ENCODE peak calls at places on chromosomes 7 and 10, in seven cellular contexts. V, R, E, D, U, H and A are unnamed samples. For H3K36me3, the result is how much of the 10 kb centered on the place peaks cover.

GRCh38 chr10:55024718-55025117 is 223.7 kb upstream of the PCDH15 start:
- DNase-seq in H (no peak), E (no peak), R (no peak), V (no peak), U (peak), D (no peak), A (peak)

GRCh38 chr10:43252166-43252784 is 14.6 kb downstream of the RASGEF1A start:
- DNase-seq in H (no peak), R (no peak), V (no peak), D (no peak), E (no peak), U (no peak), A (no peak)

GRCh38 chr10:100912013-100912608 is 652 bp upstream of the SLF2 start:
- DNase-seq in H (no peak), D (no peak), R (no peak), U (peak), V (no peak), E (no peak), A (no peak)

GRCh38 chr7:26013551-26014083 is 138.4 kb upstream of the NFE2L3 start:
- DNase-seq in E (no peak), H (no peak), D (no peak), R (no peak), U (peak), V (no peak), A (peak)

GRCh38 chr7:43586251-43586900 is 3.5 kb downstream of the STK17A start:
- DNase-seq in U (peak), R (no peak), H (no peak), E (peak), D (no peak), V (peak), A (no peak)

GRCh38 chr7:104900525-104900924 is 113.5 kb upstream of the KMT2E start:
- DNase-seq in U (no peak), E (no peak), H (no peak), D (no peak), V (no peak), R (no peak), A (no peak)

GRCh38 chr10:13296476-13296875 is 3.4 kb downstream of the PHYH start:
- DNase-seq in D (no peak), R (no peak), U (peak), V (no peak), H (no peak), E (no peak), A (no peak)

GRCh38 chr10:5551531-5552375 is 27.0 kb downstream of the CALML3 start:
- DNase-seq in D (peak), H (no peak), E (no peak), R (no peak), U (peak), V (peak), A (peak)

GRCh38 chr10:68153473-68154210 is 44.4 kb downstream of the MYPN start:
- DNase-seq in V (peak), U (peak), R (no peak), D (no peak), H (peak), E (no peak), A (peak)

GRCh38 chr7:151839511-151839921 is 37.4 kb downstream of the PRKAG2 start:
- DNase-seq in D (peak), H (no peak), E (no peak), R (no peak), U (no peak), V (no peak), A (no peak)

GRCh38 chr7:117110480-117111315 is 157.4 kb downstream of the ST7 start:
- DNase-seq in V (no peak), R (peak), U (no peak), E (peak), H (no peak), D (no peak), A (no peak)

GRCh38 chr10:3104251-3104918 is 37.0 kb downstream of the PFKP start:
- DNase-seq in U (no peak), R (no peak), H (no peak), E (no peak), D (peak), V (no peak), A (no peak)

GRCh38 chr10:126207313-126207771 is 180.9 kb downstream of the ADAM12 start:
- DNase-seq in U (peak), R (no peak), V (no peak), D (no peak), E (no peak), H (no peak), A (no peak)

GRCh38 chr7:27245124-27245797 is 2.7 kb downstream of the EVX1 start:
- DNase-seq in R (no peak), E (no peak), U (no peak), H (no peak), V (no peak), D (no peak), A (no peak)

GRCh38 chr7:50594136-50594535 is 28.9 kb upstream of the DDC start:
- DNase-seq in U (no peak), R (no peak), E (no peak), H (no peak), D (no peak), V (no peak), A (no peak)

GRCh38 chr7:50592940-50593339 is 27.7 kb upstream of the DDC start:
- DNase-seq in E (no peak), H (no peak), U (no peak), D (no peak), R (no peak), V (no peak), A (no peak)

GRCh38 chr7:50594734-50595537 is 29.7 kb upstream of the DDC start:
- DNase-seq in E (no peak), D (no peak), H (no peak), U (no peak), V (no peak), R (no peak), A (no peak)

GRCh38 chr7:50596484-50596883 is 31.3 kb upstream of the DDC start:
- DNase-seq in D (no peak), U (no peak), R (no peak), H (no peak), E (no peak), V (no peak), A (no peak)

GRCh38 chr7:50595538-50596102 is 30.4 kb upstream of the DDC start:
- DNase-seq in E (peak), D (no peak), V (peak), R (no peak), H (no peak), U (peak), A (no peak)
- H3K36me3 ChIP-seq in E (under half), D (half or more), V (under half), R (under half), H (half or more), U (under half), A (under half)

GRCh38 chr10:71754562-71754961 is 18.8 kb downstream of the VSIR start:
- DNase-seq in D (no peak), V (no peak), E (no peak), U (no peak), R (no peak), H (no peak), A (no peak)
- H3K36me3 ChIP-seq in D (half or more), V (under half), E (under half), U (under half), R (under half), H (half or more), A (under half)

GRCh38 chr10:115051216-115051615 is 41.9 kb upstream of the ATRNL1 start:
- DNase-seq in R (no peak), E (no peak), D (no peak), V (no peak), U (no peak), H (no peak), A (no peak)
- H3K36me3 ChIP-seq in R (under half), E (under half), D (under half), V (under half), U (under half), H (under half), A (under half)

GRCh38 chr10:119858063-119858462 is 14.6 kb downstream of the MCMBP start:
- DNase-seq in H (no peak), R (no peak), V (no peak), U (no peak), E (no peak), D (no peak), A (no peak)

GRCh38 chr10:119863951-119864565 is 8.6 kb downstream of the MCMBP start:
- DNase-seq in H (no peak), V (no peak), D (no peak), R (no peak), E (no peak), U (no peak), A (no peak)

GRCh38 chr10:119859422-119860258 is 13.0 kb downstream of the MCMBP start:
- DNase-seq in U (peak), H (no peak), V (peak), E (peak), D (no peak), R (no peak), A (peak)

GRCh38 chr10:119862524-119862923 is 10.1 kb downstream of the MCMBP start:
- DNase-seq in R (no peak), V (no peak), U (no peak), E (no peak), D (no peak), H (no peak), A (no peak)

DNA sequence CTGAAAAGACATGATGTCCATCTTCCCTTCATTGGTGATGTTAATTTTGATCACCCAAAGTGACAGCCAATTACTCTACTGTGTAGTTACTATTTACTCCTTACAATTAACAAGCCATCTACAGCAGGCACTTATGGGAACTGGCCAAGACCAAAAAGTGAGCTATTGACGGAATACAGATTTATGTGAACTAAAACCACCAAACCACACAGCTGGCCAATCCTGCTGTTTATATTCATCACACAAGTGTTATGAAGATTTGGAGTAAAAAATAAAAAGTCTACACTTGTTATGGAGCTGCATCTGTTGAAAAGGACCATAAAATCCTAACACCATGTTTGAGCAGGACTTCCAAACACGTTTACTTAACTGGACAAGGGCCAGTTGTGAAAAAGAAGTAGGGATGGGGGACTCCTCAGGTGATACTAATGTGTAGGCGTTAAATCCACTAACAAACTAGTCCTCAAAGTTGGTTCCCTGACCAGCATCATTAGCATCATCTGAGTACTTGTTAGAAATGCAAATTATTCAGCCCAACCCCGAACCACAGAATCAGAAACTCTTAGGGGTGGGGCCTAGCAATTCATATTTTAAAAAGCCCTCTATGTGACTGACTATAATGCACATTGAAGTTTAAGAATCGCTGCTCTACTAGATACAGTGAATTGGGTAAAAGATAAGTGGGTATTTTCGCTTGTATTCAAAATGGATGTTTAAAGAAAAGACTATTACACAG is 11.6 kb downstream of the MCMBP start:
- DNase-seq in H (no peak), V (no peak), D (no peak), E (no peak), R (no peak), U (peak), A (no peak)
- H3K36me3 ChIP-seq in H (under half), V (under half), D (under half), E (under half), R (under half), U (under half), A (under half)

GRCh38 chr7:1489336-1489735 is 14.9 kb downstream of the INTS1 start:
- DNase-seq in E (no peak), U (no peak), V (no peak), H (no peak), R (no peak), D (no peak), A (no peak)
- H3K36me3 ChIP-seq in E (under half), U (under half), V (under half), H (half or more), R (under half), D (half or more), A (under half)

DNA sequence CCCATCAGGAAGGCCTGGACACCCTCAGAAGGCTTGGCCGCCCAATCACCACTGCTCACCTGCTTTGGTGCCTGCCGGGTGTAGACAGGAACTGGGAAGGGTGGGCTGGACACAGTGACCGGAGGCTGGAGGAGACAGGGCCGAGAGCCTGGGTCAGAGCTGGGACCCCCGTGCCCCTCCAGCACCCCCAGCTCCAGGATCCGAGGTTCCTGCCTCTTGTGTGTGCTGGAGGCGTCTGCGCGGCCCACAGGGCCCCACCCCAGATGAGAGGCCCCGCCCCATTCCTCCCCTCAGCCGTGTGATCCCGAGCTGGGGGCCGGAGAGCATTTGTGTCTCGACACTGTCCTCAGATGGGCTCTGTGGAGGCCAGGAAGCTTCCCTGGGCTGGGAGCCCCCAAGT is 9.4 kb downstream of the ADAM8 start:
- DNase-seq in V (no peak), R (no peak), H (no peak), D (no peak), U (no peak), E (no peak), A (no peak)
- H3K36me3 ChIP-seq in V (under half), R (under half), H (under half), D (under half), U (under half), E (under half), A (under half)

DNA sequence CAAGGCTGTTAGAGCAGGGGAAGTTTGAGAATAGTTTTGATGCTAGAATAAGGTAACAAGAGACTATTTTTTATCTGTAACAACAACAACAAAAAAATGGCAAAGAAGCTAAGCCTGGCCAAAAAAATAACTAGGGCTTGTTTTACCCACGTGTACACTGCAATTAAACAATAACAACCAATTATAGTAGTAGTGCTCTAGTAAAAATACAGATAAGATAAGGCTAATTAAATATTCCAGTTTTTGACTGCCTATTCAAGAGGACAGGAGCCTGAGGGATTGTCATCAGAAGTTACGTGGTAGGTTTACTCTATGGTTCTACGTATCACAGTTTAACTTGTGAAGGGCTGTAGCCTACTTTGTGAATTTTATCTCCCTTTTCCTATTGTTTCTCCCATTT is 29.2 kb downstream of the PCGF5 start:
- DNase-seq in D (no peak), U (no peak), E (no peak), H (no peak), V (no peak), R (no peak), A (no peak)
- H3K36me3 ChIP-seq in D (under half), U (under half), E (under half), H (under half), V (under half), R (under half), A (under half)